ENCODE peak calls at places on chromosomes 3 and 15, in six cellular contexts. D is fibroblast of pulmonary artery; Z is neural progenitor cell; G is dorsolateral prefrontal cortex; S is stomach; T is CD8-positive, alpha-beta T cell. L is an unnamed sample.

GRCh38 chr15:25333049-25333448 is 105.8 kb downstream of the UBE3A start:
- DNase-seq in Z (no peak), T (no peak), D (no peak), S (no peak), G (no peak), L (no peak)

GRCh38 chr15:84747423-84748273 is 744 bp upstream of the ZNF592 start:
- DNase-seq in G (peak), D (peak), Z (peak), T (peak), S (peak), L (no peak)

GRCh38 chr3:15499536-15499935 is 22.0 kb downstream of the COLQ start:
- DNase-seq in D (no peak), Z (no peak), T (no peak), S (no peak), G (no peak), L (no peak)

GRCh38 chr3:157868881-157869280 is 237.3 kb downstream of the SHOX2 start:
- DNase-seq in Z (no peak), T (no peak), S (no peak), D (no peak), G (no peak), L (no peak)

GRCh38 chr15:55343168-55343567 is 24.1 kb downstream of the PIGB start:
- DNase-seq in D (no peak), Z (no peak), T (no peak), G (no peak), S (no peak), L (no peak)

GRCh38 chr15:34436126-34436955 is 1.3 kb downstream of the GOLGA8A start:
- DNase-seq in S (no peak), T (peak), D (no peak), G (no peak), Z (peak), L (no peak)

GRCh38 chr15:96424674-96425073 is 94.2 kb downstream of the NR2F2 start:
- DNase-seq in D (no peak), T (no peak), Z (no peak), S (no peak), G (no peak), L (no peak)

GRCh38 chr3:50401973-50402372 is 42.7 kb upstream of the TMEM115 start:
- DNase-seq in D (no peak), T (no peak), G (no peak), S (peak), Z (no peak), L (no peak)

GRCh38 chr3:23576379-23576959 is 229.3 kb upstream of the UBE2E1 start:
- DNase-seq in S (no peak), Z (no peak), D (no peak), G (no peak), T (no peak), L (no peak)

GRCh38 chr3:48694610-48695051 is 8.9 kb upstream of the NCKIPSD start:
- DNase-seq in D (peak), S (peak), Z (no peak), G (peak), T (no peak), L (no peak)

GRCh38 chr3:8353364-8353763 is 148.3 kb upstream of the LMCD1 start:
- DNase-seq in G (no peak), D (no peak), T (no peak), Z (no peak), S (no peak), L (no peak)

GRCh38 chr3:57434041-57434440 is 110.1 kb downstream of the DNAH12 start:
- DNase-seq in D (peak), S (no peak), Z (peak), T (no peak), G (no peak), L (no peak)

GRCh38 chr3:71723452-71724170 is 1.6 kb downstream of the EIF4E3 start:
- DNase-seq in S (no peak), Z (no peak), G (no peak), T (no peak), D (no peak), L (no peak)

GRCh38 chr3:141306922-141307321 is 61.4 kb upstream of the ZBTB38 start:
- DNase-seq in D (no peak), S (no peak), T (peak), G (no peak), Z (no peak), L (no peak)

GRCh38 chr3:44530957-44531356 is 24.0 kb upstream of the ZKSCAN7 start:
- DNase-seq in S (no peak), D (no peak), G (no peak), Z (no peak), T (no peak), L (no peak)

GRCh38 chr3:56094170-56094569 is 374.1 kb downstream of the ERC2 start:
- DNase-seq in D (no peak), G (no peak), Z (peak), T (no peak), S (no peak), L (no peak)

GRCh38 chr15:25859838-25860645 is 3.1 kb downstream of the ATP10A start:
- DNase-seq in Z (no peak), D (no peak), G (no peak), T (peak), S (peak), L (no peak)

GRCh38 chr15:60079210-60079609 is 75.1 kb downstream of the FOXB1 start:
- DNase-seq in Z (peak), G (no peak), S (no peak), D (peak), T (no peak), L (no peak)
- TF ChIP-seq CTCF in Z (peak), G (no peak), S (no peak), D (peak), T (no peak), L (peak)

GRCh38 chr15:93028111-93028631 is 60.8 kb downstream of the RGMA start:
- DNase-seq in S (no peak), T (no peak), G (no peak), Z (no peak), D (peak), L (no peak)
- H3K4me3 ChIP-seq in S (no peak), T (no peak), G (no peak), Z (no peak), D (no peak), L (no peak)

GRCh38 chr3:190644035-190644434 is 130.2 kb downstream of the IL1RAP start:
- DNase-seq in G (no peak), D (no peak), S (no peak), T (no peak), Z (no peak), L (no peak)
- TF ChIP-seq CTCF in G (no peak), D (no peak), S (no peak), T (no peak), Z (no peak), L (no peak)

DNA sequence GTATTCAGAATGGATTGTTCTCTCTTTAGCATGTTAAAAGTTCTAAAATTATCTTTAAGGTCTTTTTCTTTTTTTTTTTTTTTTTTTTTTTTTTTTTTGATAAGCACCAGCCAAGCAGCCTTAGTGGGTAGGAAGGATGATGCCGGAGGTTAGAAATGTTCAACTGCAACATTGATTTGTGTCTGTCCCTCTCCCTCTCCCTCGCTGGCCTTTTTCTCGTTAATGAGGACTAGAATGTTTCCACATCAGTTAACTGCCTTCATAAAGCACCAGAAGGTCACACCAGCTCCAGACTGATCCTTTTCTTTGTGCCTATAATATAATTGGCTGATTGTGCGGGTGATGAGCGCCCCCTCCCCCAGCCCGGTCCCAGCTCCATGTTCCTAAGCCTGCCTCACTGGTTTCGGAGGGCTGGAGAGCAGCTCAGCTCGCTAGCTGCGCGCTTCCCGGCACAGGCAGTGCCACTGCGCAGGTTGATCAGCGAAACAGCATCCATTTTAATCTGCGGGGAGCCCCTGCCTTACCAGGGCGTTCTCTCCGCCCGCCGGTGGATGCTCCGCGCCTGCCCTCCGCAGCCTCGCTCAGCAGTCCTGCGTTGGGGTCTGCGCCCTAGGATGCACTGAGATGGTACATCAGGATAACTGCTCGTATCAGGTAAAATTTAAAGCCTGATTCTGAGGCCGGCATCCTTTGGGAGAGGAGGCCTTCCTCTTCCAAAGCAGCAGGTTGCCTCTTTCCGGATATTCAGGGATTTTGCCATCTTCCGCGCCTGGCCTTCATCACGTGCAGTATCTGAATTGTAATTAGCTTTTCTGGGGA is 148.9 kb upstream of the IL12A start:
- DNase-seq in D (no peak), S (no peak), Z (peak), G (peak), T (no peak), L (no peak)
- H3K4me3 ChIP-seq in D (no peak), S (peak), Z (peak), G (peak), T (peak), L (peak)

DNA sequence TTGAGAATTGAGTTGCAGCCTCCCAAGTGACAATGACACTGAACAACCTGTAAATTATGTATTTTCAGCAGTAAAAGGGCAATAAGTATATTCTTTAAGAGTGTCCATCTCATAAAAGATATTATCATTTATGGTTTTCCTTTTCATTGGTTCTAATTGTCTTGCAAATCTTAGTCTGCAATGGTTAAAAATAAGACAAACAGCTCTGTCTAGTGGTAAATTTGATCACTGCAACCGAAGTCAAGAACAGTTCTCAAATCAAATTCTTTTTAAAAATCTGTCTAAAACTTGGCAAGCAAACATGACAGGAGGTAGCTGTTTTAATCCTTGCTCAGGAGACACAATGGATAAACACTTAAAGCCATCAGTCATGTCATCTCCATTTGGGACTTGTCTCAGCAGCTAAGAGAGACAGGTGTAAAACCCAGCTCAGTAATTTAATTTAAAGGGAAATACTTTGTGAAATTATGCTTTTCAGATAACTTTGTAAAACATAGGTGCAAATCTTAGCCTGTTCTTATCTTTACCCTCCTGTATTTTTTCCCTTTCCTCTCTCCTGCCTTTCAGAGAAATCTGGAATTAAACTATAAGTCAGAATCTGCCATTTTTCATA is 150.3 kb upstream of the ARHGEF26 start:
- DNase-seq in Z (no peak), G (no peak), T (no peak), D (peak), S (no peak), L (no peak)
- TF ChIP-seq CTCF in Z (peak), G (peak), T (no peak), D (peak), S (peak), L (peak)

DNA sequence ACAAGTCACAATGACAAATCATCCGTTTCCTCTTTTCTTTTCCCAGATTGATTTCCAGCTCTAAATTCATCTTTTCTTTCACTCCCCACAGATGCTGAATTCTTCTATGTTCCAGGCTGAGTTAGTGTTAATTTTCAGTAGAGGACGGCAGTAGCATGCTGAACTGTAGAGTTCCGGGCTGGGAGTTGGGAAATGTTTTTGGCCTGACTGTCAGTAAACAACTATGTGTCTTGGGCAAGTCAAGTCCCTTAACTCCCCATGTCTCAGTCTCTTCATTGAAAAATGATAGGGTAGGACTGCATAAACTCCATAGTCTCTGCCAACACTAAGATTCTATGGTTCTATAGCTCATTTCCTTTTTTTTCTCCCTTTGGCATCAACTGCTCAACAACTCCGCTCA is 333.9 kb downstream of the TIGIT start:
- DNase-seq in Z (no peak), G (no peak), S (no peak), D (peak), T (no peak), L (no peak)
- H3K4me3 ChIP-seq in Z (no peak), G (no peak), S (no peak), D (no peak), T (no peak), L (no peak)

GRCh38 chr3:148128136-148128535 is 569.6 kb upstream of the AGTR1 start:
- DNase-seq in T (no peak), D (no peak), S (no peak), Z (peak), G (no peak), L (no peak)
- TF ChIP-seq CTCF in T (no peak), D (no peak), S (no peak), Z (peak), G (no peak), L (no peak)

GRCh38 chr15:37106490-37107001 is 6.2 kb upstream of the MEIS2 start:
- DNase-seq in D (peak), T (no peak), G (no peak), Z (peak), S (no peak), L (no peak)

GRCh38 chr15:37108725-37109124 is 8.4 kb upstream of the MEIS2 start:
- DNase-seq in T (no peak), G (no peak), Z (no peak), S (no peak), D (no peak), L (no peak)

GRCh38 chr15:37109151-37109912 is 9.0 kb upstream of the MEIS2 start:
- DNase-seq in S (no peak), G (no peak), Z (peak), T (no peak), D (no peak), L (no peak)

GRCh38 chr15:37107071-37107753 is 6.9 kb upstream of the MEIS2 start:
- DNase-seq in G (no peak), D (peak), T (no peak), S (no peak), Z (no peak), L (no peak)

DNA sequence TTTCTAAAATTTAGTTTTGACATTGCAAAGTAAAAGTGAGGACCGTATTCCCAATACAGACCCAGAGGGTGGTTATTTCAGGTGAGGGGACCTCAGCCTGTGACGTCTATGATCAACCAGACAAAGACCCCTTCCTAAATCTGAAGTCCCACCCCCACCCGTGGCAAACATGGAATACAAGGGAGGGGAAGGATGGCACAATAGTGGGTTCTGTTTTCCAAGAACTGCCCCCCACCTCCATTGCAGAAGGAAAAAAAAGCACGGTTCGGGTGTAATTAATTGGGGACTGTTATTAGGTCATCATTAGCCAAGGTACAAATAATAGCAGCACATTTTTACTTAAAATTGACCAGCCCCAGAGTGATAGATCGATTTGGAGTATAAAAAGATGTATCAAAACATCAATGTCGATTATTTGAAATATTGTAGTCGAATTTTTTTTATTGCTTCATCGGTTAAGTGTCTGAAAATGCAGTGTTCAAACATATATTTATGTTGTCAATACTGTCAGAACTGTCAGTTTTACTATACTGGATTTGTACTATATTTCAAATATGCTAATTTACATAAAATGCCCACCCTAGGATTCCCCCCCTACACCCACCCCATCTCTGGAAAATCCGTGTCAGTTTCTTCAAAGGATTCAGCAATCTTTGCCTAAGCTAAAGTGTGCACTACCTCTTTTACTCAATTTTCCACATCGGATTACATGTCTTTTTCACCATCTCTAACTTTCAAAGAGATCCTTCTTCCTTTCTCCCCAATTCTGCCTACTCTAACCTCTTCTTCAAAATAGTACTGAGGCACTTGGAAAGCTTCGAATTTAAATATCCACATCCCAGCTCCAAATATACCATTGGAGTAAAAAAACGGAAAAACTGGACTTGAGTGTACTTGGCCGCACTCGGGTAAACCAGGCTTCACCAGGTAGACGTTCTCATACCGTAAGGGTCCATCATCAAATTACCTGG is 7.7 kb upstream of the MEIS2 start:
- DNase-seq in G (no peak), Z (no peak), T (no peak), S (no peak), D (no peak), L (no peak)
- H3K4me3 ChIP-seq in G (no peak), Z (peak), T (no peak), S (peak), D (peak), L (no peak)

DNA sequence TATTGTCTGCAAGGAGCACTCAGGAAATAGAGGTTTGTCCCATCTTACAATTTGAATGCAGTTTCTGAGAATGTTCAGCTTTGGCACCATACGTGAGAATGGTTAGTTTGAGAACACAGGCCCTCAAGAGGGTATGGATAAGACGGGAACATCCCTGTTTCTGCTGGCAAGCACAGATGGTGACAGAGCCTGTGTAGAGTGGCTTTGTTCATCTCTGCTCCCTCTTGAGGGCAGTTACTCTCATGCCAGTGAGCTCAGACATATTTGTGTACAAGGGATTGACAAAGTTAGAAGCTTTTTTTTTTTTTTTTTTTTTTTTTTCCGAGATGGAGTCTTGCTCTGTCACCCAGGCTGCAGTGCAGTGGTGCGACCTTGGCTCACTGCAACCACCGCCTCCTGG is 71.5 kb upstream of the FILIP1L start:
- DNase-seq in Z (no peak), G (no peak), D (no peak), T (no peak), S (no peak), L (no peak)
- TF ChIP-seq CTCF in Z (no peak), G (no peak), D (no peak), T (no peak), S (no peak), L (no peak)

L was measured in GM12864.